ENCODE peak calls at places on chromosomes 3 and 15, in nine cellular contexts. O, P, W, X, L, I, T, C and Y are unnamed samples. For H3K4me1, the result is how much of the 10 kb centered on the place peaks cover.

GRCh38 chr15:45027220-45027619 is 4.2 kb downstream of the SORD start:
- ATAC-seq in P (no peak), O (no peak), I (no peak), X (no peak), W (no peak), L (no peak), T (no peak), C (no peak), Y (no peak)

GRCh38 chr3:140439527-140439926 is 238.3 kb upstream of the TRIM42 start:
- ATAC-seq in I (no peak), W (no peak), O (no peak), X (no peak), P (no peak), T (no peak), L (no peak), C (no peak), Y (no peak)

GRCh38 chr15:88375234-88375926 is 91.8 kb downstream of the MRPL46 start:
- ATAC-seq in P (no peak), X (no peak), T (no peak), O (no peak), C (no peak), L (no peak), I (no peak), W (no peak), Y (no peak)

GRCh38 chr15:100279446-100279845 is 62.3 kb downstream of the ADAMTS17 start:
- ATAC-seq in T (no peak), P (no peak), C (no peak), X (no peak), I (no peak), W (no peak), O (peak), L (no peak), Y (no peak)

GRCh38 chr3:55735976-55736375 is 248.9 kb upstream of the WNT5A start:
- ATAC-seq in W (no peak), O (no peak), P (no peak), T (no peak), C (no peak), L (no peak), X (no peak), I (no peak), Y (no peak)

GRCh38 chr3:192833177-192833890 is 84.3 kb downstream of the MB21D2 start:
- ATAC-seq in L (no peak), X (peak), O (peak), I (peak), C (no peak), W (no peak), P (no peak), T (no peak), Y (peak)

GRCh38 chr3:170033489-170033888 is 4.3 kb upstream of the GPR160 start:
- ATAC-seq in C (no peak), P (no peak), W (no peak), O (no peak), T (peak), I (peak), L (no peak), X (no peak), Y (no peak)

GRCh38 chr3:64495413-64495812 is 192.4 kb downstream of the ADAMTS9 start:
- ATAC-seq in C (no peak), I (no peak), P (no peak), L (no peak), W (no peak), O (no peak), X (no peak), T (no peak), Y (no peak)

GRCh38 chr3:62142280-62142679 is 231.1 kb downstream of the FEZF2 start:
- ATAC-seq in C (no peak), L (no peak), I (no peak), P (peak), W (no peak), X (no peak), T (no peak), O (no peak), Y (no peak)

GRCh38 chr3:187210555-187211327 is 13.5 kb downstream of the RTP1 start:
- ATAC-seq in L (peak), T (no peak), I (peak), O (peak), X (peak), P (no peak), W (peak), C (no peak), Y (peak)

GRCh38 chr15:83837946-83838571 is 184.1 kb downstream of the ADAMTSL3 start:
- ATAC-seq in C (no peak), X (no peak), W (peak), P (peak), T (no peak), O (peak), I (no peak), L (peak), Y (no peak)

GRCh38 chr15:47756872-47757271 is 39.6 kb downstream of the SEMA6D start:
- ATAC-seq in W (no peak), T (no peak), C (peak), X (peak), L (no peak), O (peak), I (peak), P (peak), Y (no peak)

GRCh38 chr15:76169792-76170425 is 110.1 kb downstream of the TMEM266 start:
- ATAC-seq in L (no peak), P (no peak), O (peak), C (no peak), X (no peak), I (no peak), W (no peak), T (no peak), Y (peak)

GRCh38 chr3:101193957-101194356 is 126.4 kb downstream of the IMPG2 start:
- ATAC-seq in O (no peak), P (no peak), I (no peak), L (no peak), T (no peak), X (no peak), W (no peak), C (no peak), Y (no peak)

GRCh38 chr3:123344175-123344908 is 104.5 kb downstream of the ADCY5 start:
- ATAC-seq in X (peak), C (no peak), I (no peak), P (no peak), L (no peak), W (no peak), T (no peak), O (peak), Y (peak)

GRCh38 chr15:40995656-40996055 is 42.4 kb downstream of the CHAC1 start:
- ATAC-seq in C (no peak), X (no peak), P (no peak), I (no peak), W (no peak), T (no peak), O (no peak), L (no peak), Y (no peak)

GRCh38 chr3:195699860-195700259 is 20.9 kb upstream of the MUC20 start:
- ATAC-seq in L (no peak), I (no peak), C (no peak), X (no peak), P (no peak), W (peak), O (peak), T (no peak), Y (no peak)

GRCh38 chr3:128167973-128168674 is 14.8 kb downstream of the EEFSEC start:
- ATAC-seq in O (peak), I (no peak), X (no peak), C (no peak), T (no peak), P (peak), W (no peak), L (peak), Y (no peak)

GRCh38 chr3:66402596-66403267 is 98.1 kb downstream of the LRIG1 start:
- ATAC-seq in L (no peak), W (no peak), X (peak), O (peak), C (no peak), P (no peak), T (no peak), I (no peak), Y (no peak)

GRCh38 chr3:170047133-170047404 is 9.3 kb downstream of the GPR160 start:
- ATAC-seq in O (no peak), I (peak), L (no peak), C (no peak), W (no peak), P (no peak), X (no peak), T (no peak), Y (no peak)

GRCh38 chr3:156518726-156519125 is 36.2 kb downstream of the SSR3 start:
- ATAC-seq in O (peak), I (no peak), T (no peak), X (peak), C (no peak), W (no peak), P (no peak), L (no peak), Y (peak)

GRCh38 chr3:182486459-182486858 is 306.8 kb upstream of the ATP11B start:
- ATAC-seq in W (no peak), X (no peak), I (peak), O (no peak), T (no peak), L (no peak), C (no peak), P (no peak), Y (no peak)

GRCh38 chr15:99556010-99556409 is 9.8 kb upstream of the MEF2A start:
- ATAC-seq in I (no peak), W (no peak), X (no peak), O (peak), L (no peak), P (no peak), T (no peak), C (no peak), Y (no peak)

GRCh38 chr3:6223572-6223971 is 637.3 kb upstream of the GRM7 start:
- ATAC-seq in X (no peak), L (no peak), T (no peak), O (no peak), C (no peak), W (no peak), I (no peak), P (no peak), Y (no peak)

GRCh38 chr15:74179983-74180688 is 6.6 kb downstream of the ISLR start:
- ATAC-seq in C (peak), I (no peak), T (no peak), W (no peak), O (peak), L (no peak), P (no peak), X (peak), Y (peak)

GRCh38 chr3:55434789-55435188 is 52.3 kb downstream of the WNT5A start:
- ATAC-seq in O (no peak), T (no peak), C (no peak), I (peak), P (no peak), X (no peak), L (no peak), W (no peak), Y (no peak)

GRCh38 chr3:10366681-10367101 is 45.8 kb upstream of the SEC13 start:
- ATAC-seq in I (peak), O (no peak), X (no peak), C (no peak), P (no peak), W (no peak), L (no peak), T (peak), Y (no peak)

GRCh38 chr3:123329636-123330340 is 119.1 kb downstream of the ADCY5 start:
- ATAC-seq in P (peak), O (no peak), C (no peak), W (peak), L (peak), T (no peak), I (no peak), X (peak), Y (no peak)

GRCh38 chr15:58475573-58476524 is 44.1 kb downstream of the LIPC start:
- ATAC-seq in P (peak), C (no peak), T (no peak), X (peak), O (peak), I (peak), L (peak), W (peak), Y (peak)

GRCh38 chr3:180403156-180403555 is 198.8 kb upstream of the TTC14 start:
- ATAC-seq in X (no peak), W (no peak), T (no peak), O (no peak), P (no peak), L (no peak), I (no peak), C (no peak), Y (no peak)

GRCh38 chr3:52218454-52218853 is 7.0 kb downstream of the TLR9 start:
- ATAC-seq in L (no peak), T (no peak), I (no peak), W (no peak), P (no peak), O (peak), C (no peak), X (no peak), Y (no peak)

GRCh38 chr3:42061042-42061710 is 30.0 kb upstream of the TRAK1 start:
- ATAC-seq in P (no peak), O (peak), C (peak), L (peak), W (peak), T (no peak), X (no peak), I (no peak), Y (peak)

GRCh38 chr15:63440265-63440648 is 58.6 kb upstream of the CA12 start:
- ATAC-seq in L (no peak), O (no peak), P (no peak), W (no peak), T (no peak), I (no peak), X (no peak), C (no peak), Y (no peak)
- H3K4me1 ChIP-seq in L (under half), O (under half), P (under half), W (under half), T (under half), I (under half), X (under half), C (under half), Y (under half)

DNA sequence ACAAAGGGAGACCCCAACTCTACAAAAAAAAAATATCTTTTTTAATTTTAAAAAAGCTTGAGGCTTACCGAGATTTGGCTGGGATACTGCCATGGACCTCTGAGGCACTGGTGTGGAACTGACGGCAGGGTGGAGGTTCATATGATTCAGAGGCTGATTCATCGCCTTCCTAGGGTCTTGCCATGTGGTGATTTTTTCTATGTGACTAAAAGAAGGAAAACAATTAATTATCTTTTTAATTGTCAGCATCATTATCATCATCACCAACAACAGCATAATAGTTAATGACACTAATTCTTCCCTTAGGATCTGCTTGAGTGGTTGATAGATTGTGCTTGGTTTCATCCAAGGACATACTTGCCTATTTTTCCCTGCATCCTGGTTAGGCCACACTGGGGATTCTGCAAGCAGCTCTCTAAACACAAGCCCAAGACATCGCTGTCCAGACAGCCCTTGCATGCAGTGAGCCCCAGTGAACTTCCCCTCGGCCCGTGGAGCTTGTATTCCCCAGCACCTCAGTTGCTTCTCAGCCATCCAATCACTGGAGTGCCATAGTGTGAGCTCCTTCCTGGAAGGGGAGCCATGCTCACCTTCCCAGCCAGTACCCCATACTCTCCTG is 84.9 kb downstream of the WWTR1 start:
- ATAC-seq in T (no peak), I (peak), C (no peak), O (peak), W (no peak), L (no peak), P (no peak), X (peak), Y (peak)
- H3K4me1 ChIP-seq in T (under half), I (under half), C (under half), O (under half), W (under half), L (under half), P (under half), X (under half), Y (half or more)

GRCh38 chr3:25472153-25472552 is 44.1 kb downstream of the RARB start:
- ATAC-seq in I (no peak), C (no peak), L (no peak), W (no peak), X (no peak), P (no peak), O (no peak), T (no peak), Y (no peak)

GRCh38 chr3:25473246-25473645 is 45.2 kb downstream of the RARB start:
- ATAC-seq in P (no peak), O (no peak), C (no peak), T (no peak), W (no peak), X (no peak), L (no peak), I (no peak), Y (no peak)

GRCh38 chr3:25469609-25470008 is 41.5 kb downstream of the RARB start:
- ATAC-seq in W (no peak), O (peak), L (no peak), P (no peak), T (no peak), I (no peak), X (peak), C (no peak), Y (no peak)

GRCh38 chr3:25472747-25473146 is 44.7 kb downstream of the RARB start:
- ATAC-seq in I (no peak), T (no peak), C (no peak), W (no peak), O (no peak), L (no peak), X (no peak), P (no peak), Y (no peak)

GRCh38 chr3:25471081-25471768 is 43.2 kb downstream of the RARB start:
- ATAC-seq in O (no peak), T (no peak), L (no peak), W (no peak), C (no peak), P (no peak), I (no peak), X (no peak), Y (no peak)
- H3K4me1 ChIP-seq in O (under half), T (under half), L (under half), W (under half), C (under half), P (under half), I (under half), X (under half), Y (under half)

GRCh38 chr15:52523646-52524045 is 5.0 kb downstream of the MYO5A start:
- ATAC-seq in C (no peak), L (no peak), X (no peak), P (no peak), O (no peak), W (no peak), T (no peak), I (no peak), Y (no peak)
- H3K4me1 ChIP-seq in C (under half), L (under half), X (under half), P (under half), O (under half), W (under half), T (under half), I (under half), Y (under half)